ENCODE peak calls at places on chromosomes 11 and 22, in five cellular contexts. G is PC-9, Y is thoracic aorta, D is astrocyte, Q is PC-3. I is an unnamed sample. For H3K36me3, the result is how much of the 10 kb centered on the place peaks cover.

GRCh38 chr22:41560095-41560487 is 719 bp upstream of the CSDC2 start:
- DNase-seq in G (no peak), D (no peak), Y (no peak), Q (no peak), I (no peak)

GRCh38 chr11:29282088-29282487 is 734.7 kb downstream of the KCNA4 start:
- DNase-seq in Y (no peak), Q (peak), D (peak), G (peak), I (peak)

GRCh38 chr11:9099617-9100016 is 8.2 kb upstream of the SCUBE2 start:
- DNase-seq in D (no peak), G (no peak), Q (no peak), Y (no peak), I (no peak)

GRCh38 chr11:2084721-2085120 is 54.5 kb downstream of the IGF2 start:
- DNase-seq in Y (no peak), Q (no peak), D (no peak), G (no peak), I (no peak)

GRCh38 chr11:119335091-119335654 is 846 bp downstream of the RNF26 start:
- DNase-seq in G (no peak), D (no peak), Q (no peak), Y (no peak), I (no peak)

GRCh38 chr11:67303132-67303988 is at the start of gene SSH3:
- DNase-seq in G (peak), Y (no peak), D (peak), Q (peak), I (peak)

GRCh38 chr11:86497310-86497709 is 122.6 kb downstream of the CCDC81 start:
- DNase-seq in Y (no peak), G (peak), D (peak), Q (no peak), I (no peak)

GRCh38 chr11:27475622-27476021 is 3.0 kb upstream of the LGR4 start:
- DNase-seq in Y (no peak), D (no peak), G (no peak), Q (no peak), I (no peak)

GRCh38 chr22:46455453-46455852 is 82.0 kb downstream of the CELSR1 start:
- DNase-seq in G (no peak), Y (no peak), Q (no peak), D (no peak), I (no peak)

GRCh38 chr11:108340958-108341357 is 118.1 kb downstream of the ATM start:
- DNase-seq in Y (no peak), D (no peak), G (peak), Q (peak), I (no peak)

GRCh38 chr11:13440100-13440855 is 22.7 kb downstream of the BTBD10 start:
- DNase-seq in D (peak), Y (no peak), G (no peak), Q (peak), I (peak)

GRCh38 chr11:79026803-79027445 is 413.9 kb downstream of the TENM4 start:
- DNase-seq in Y (no peak), D (peak), Q (no peak), G (no peak), I (no peak)

GRCh38 chr11:43021466-43021865 is 290.3 kb upstream of the API5 start:
- DNase-seq in Y (no peak), G (no peak), D (no peak), Q (peak), I (no peak)

GRCh38 chr22:36689583-36689982 is 14.0 kb downstream of the CACNG2 start:
- DNase-seq in Y (no peak), D (no peak), Q (no peak), G (no peak), I (no peak)

GRCh38 chr11:65014146-65014960 is at the start of gene ARL2:
- DNase-seq in G (peak), D (no peak), Y (no peak), Q (no peak), I (no peak)

GRCh38 chr11:44178381-44178780 is 82.9 kb downstream of the EXT2 start:
- DNase-seq in Y (no peak), Q (no peak), D (peak), G (no peak), I (peak)

GRCh38 chr11:45880772-45881570 is 4.5 kb upstream of the MAPK8IP1 start:
- DNase-seq in G (no peak), Q (no peak), Y (no peak), D (no peak), I (no peak)

GRCh38 chr22:46579751-46580449 is 40.3 kb upstream of the GRAMD4 start:
- DNase-seq in G (no peak), Y (peak), Q (no peak), D (no peak), I (no peak)

GRCh38 chr11:28529540-28530410 is 421.6 kb downstream of the METTL15 start:
- DNase-seq in Y (no peak), G (no peak), D (peak), Q (peak), I (peak)

GRCh38 chr11:123330948-123331347 is 99.1 kb upstream of the GRAMD1B start:
- DNase-seq in Y (no peak), D (no peak), G (no peak), Q (no peak), I (no peak)

GRCh38 chr11:12787847-12788246 is 113.6 kb downstream of the TEAD1 start:
- DNase-seq in Y (no peak), Q (peak), G (peak), D (peak), I (peak)

GRCh38 chr22:46528121-46528610 is 9.3 kb downstream of the CELSR1 start:
- DNase-seq in G (peak), D (peak), Y (no peak), Q (peak), I (peak)

GRCh38 chr11:12811861-12812260 is 137.6 kb downstream of the TEAD1 start:
- DNase-seq in G (no peak), Y (no peak), Q (no peak), D (no peak), I (no peak)

GRCh38 chr11:57049749-57050148 is 61.0 kb downstream of the OR5AK2 start:
- DNase-seq in G (no peak), Y (no peak), Q (no peak), D (no peak), I (no peak)

GRCh38 chr22:38419864-38420172 is 35.2 kb downstream of the KCNJ4 start:
- DNase-seq in Q (no peak), D (no peak), G (no peak), Y (no peak), I (no peak)

GRCh38 chr11:47161134-47161854 is 15.4 kb downstream of the ARFGAP2 start:
- DNase-seq in Q (peak), Y (no peak), G (peak), D (no peak), I (peak)

GRCh38 chr11:7561562-7561961 is 47.8 kb downstream of the PPFIBP2 start:
- DNase-seq in Q (no peak), G (no peak), Y (no peak), D (no peak), I (no peak)

GRCh38 chr22:37906364-37907008 is 389 bp downstream of the MICALL1 start:
- DNase-seq in Y (no peak), G (peak), Q (no peak), D (no peak), I (no peak)

GRCh38 chr11:116867619-116868018 is 30.2 kb upstream of the APOA1 start:
- DNase-seq in G (no peak), Q (no peak), Y (no peak), D (no peak), I (no peak)

GRCh38 chr11:44080951-44081350 is 14.5 kb upstream of the EXT2 start:
- DNase-seq in Q (no peak), D (no peak), G (no peak), Y (no peak), I (peak)

GRCh38 chr11:112734207-112734606 is 227.0 kb upstream of the NCAM1 start:
- DNase-seq in Y (no peak), G (peak), D (peak), Q (peak), I (peak)

GRCh38 chr11:64844330-64845124 is at the start of gene CDC42BPG:
- DNase-seq in D (no peak), Y (no peak), Q (peak), G (peak), I (peak)

GRCh38 chr11:95322546-95322945 is 91.5 kb upstream of the SESN3 start:
- DNase-seq in G (no peak), Y (no peak), Q (no peak), D (peak), I (no peak)

GRCh38 chr11:135074397-135074998 is 662.5 kb upstream of the B3GAT1 start:
- DNase-seq in G (no peak), Y (no peak), Q (peak), D (no peak), I (no peak)

GRCh38 chr11:72475359-72475758 is 41.0 kb upstream of the CLPB start:
- DNase-seq in G (no peak), Q (no peak), Y (no peak), D (no peak), I (no peak)

GRCh38 chr22:39932166-39932565 is 28.0 kb upstream of the TMA7B start:
- DNase-seq in G (no peak), Y (no peak), Q (no peak), D (no peak), I (no peak)

GRCh38 chr22:39932918-39933649 is 27.1 kb upstream of the TMA7B start:
- DNase-seq in Y (no peak), Q (peak), G (peak), D (no peak), I (no peak)

GRCh38 chr22:39935622-39936021 is 24.6 kb upstream of the TMA7B start:
- DNase-seq in G (no peak), Y (no peak), Q (no peak), D (no peak), I (no peak)

GRCh38 chr22:39935116-39935515 is 25.1 kb upstream of the TMA7B start:
- DNase-seq in G (no peak), D (no peak), Y (no peak), Q (no peak), I (no peak)

DNA sequence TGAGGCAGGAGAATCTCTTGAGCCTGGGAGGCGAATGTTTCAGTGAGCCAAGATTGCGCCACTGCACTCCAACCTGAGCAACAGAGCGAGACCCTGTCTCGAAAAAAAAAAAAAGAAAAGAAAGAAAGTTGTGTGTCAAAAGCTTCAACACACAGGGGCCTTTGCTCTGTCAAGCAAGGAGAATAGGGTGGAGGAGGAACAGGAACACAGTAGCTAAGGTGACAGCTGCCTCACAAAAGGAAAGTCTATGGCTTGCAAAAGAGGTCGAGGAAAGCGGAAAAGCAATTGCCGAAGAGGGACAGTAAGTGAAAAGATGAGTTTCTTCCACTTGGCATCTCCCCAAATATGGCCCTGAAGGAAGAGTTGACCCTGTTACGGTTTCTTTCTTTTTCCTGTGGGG is 26.5 kb upstream of the TMA7B start:
- DNase-seq in G (no peak), D (no peak), Y (no peak), Q (no peak), I (no peak)
- H3K27ac ChIP-seq in G (no peak), D (no peak), Y (no peak), Q (no peak), I (no peak)

DNA sequence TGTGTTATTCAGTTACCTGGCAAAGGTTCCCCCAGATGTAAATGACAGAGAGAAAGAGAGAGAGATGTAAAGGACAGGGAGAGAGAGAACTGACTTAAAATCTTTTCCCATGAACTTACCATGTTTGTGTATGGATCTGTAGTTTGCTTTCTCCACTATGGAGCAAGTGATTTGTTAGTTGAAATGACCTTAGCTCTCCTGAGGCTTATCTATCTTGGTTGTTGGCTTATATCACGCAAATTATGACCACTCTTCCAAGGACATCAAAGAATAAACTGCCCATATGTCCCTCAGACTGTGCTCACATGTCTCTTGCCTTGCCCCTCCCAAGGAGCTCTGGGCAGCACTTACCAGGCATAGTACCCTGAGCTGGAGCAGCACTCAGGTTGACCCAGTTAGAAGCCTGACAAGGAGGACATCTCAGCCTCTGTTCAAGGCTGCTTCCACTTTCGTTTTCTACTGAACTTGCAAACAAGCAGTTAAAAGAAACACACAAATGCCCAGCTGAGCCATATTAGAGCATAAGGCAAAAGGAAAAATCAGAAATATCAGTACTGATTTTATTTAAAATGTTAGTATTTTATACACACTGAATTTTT is 95.2 kb upstream of the RCN1 start:
- DNase-seq in Q (peak), Y (no peak), D (no peak), G (no peak), I (no peak)
- H3K4me3 ChIP-seq in Q (no peak), Y (no peak), D (no peak), G (no peak), I (no peak)

DNA sequence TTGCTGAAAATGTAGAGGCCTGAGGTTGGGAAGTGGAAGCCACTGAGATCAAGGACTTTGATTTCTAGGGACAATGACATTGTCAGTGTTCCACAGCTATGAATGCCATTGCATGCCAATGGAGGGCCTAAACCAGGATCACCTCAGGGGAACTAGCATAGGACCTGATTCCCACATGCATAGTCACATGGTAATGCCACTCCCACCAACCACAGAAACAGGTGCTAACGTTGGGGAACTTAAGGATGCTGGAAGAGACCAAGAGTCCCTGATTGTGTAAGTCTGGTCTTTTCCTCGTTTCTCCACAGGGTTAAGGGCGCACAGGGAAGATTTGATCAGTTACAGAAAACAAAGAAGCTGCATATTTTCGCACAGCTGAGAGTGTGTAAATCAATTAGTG is 59.4 kb upstream of the CD44 start:
- DNase-seq in G (no peak), Q (no peak), D (no peak), Y (no peak), I (no peak)
- H3K36me3 ChIP-seq in G (under half), Q (under half), D (under half), Y (under half), I (under half)

DNA sequence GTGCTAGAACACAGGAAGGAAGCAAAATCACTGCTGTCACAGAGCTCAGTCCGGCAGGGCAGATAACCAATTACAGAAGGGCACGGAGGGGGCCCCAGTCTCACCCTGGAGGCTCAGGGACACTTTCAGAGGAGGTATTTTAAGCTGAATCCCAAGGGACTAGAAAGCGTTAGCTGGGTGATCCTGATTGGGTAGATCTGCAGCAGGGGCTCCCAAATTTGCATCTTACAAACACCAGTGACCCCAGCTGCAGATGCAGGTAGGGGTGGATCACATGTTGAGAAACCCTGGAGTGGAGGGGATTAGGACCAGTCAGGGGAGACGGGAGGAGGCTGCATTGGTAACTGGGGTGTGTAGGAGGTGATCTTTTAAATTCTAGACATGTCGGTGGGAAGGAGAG is 91.4 kb downstream of the CSNK2A3 start:
- DNase-seq in Y (no peak), G (no peak), D (no peak), Q (no peak), I (no peak)
- H3K27ac ChIP-seq in Y (no peak), G (no peak), D (no peak), Q (no peak), I (no peak)

GRCh38 chr11:5818245-5818865 is 9.6 kb downstream of the OR52N2 start:
- DNase-seq in Q (no peak), Y (no peak), G (no peak), D (no peak), I (no peak)
- H3K4me3 ChIP-seq in Q (no peak), Y (peak), G (no peak), D (no peak), I (no peak)

GRCh38 chr11:34132261-34132965 is 27.0 kb downstream of the NAT10 start:
- DNase-seq in G (no peak), D (no peak), Y (no peak), Q (no peak), I (no peak)

GRCh38 chr11:34124885-34125668 is 19.6 kb downstream of the NAT10 start:
- DNase-seq in Y (no peak), G (no peak), Q (no peak), D (no peak), I (no peak)

GRCh38 chr11:34128824-34129223 is 23.4 kb downstream of the NAT10 start:
- DNase-seq in G (no peak), Q (no peak), Y (no peak), D (no peak), I (no peak)

DNA sequence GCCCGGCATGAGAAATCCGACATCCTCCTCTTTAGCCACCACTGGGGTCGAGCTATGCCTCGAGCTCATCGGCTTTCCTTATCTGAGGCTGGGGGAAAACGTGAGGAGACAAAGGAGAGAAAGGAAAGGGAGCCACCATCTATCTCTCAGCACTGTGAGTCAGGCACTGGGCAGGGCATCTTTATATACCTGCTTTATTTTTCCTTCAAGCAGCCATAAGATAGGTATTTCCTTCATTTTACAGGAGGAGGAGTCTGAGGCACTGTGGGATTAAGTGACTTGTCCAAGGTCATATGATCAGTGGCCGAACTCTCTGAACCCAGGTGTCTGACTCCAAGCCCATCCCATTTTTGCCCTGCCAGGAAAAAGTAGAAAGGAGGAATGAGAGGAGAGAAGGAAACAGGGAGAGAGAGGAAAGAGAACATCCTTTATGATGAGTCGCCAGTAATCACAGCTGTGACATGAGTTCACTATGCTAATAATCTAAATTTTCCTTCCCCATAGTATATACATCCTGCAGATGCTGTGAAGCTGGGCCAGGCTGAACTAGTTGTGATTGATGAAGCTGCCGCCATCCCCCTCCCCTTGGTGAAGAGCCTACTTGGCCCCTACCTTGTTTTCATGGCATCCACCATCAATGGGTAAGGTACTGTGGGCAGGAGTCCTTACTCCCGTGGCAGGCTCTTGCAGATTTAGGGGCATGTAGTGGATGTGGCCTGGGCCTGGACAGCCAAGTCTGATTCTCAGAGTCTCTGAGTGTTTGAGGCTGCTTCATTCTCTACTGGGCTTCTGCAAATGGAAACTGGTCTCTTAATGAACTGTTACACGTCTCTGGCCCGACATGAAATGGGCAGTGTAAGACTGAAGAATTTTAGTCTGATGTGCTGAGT is 21.8 kb downstream of the NAT10 start:
- DNase-seq in Y (no peak), G (no peak), D (no peak), Q (peak), I (no peak)
- H3K36me3 ChIP-seq in Y (under half), G (under half), D (half or more), Q (half or more), I (half or more)

GRCh38 chr22:25346859-25347751 is 127.7 kb downstream of the CRYBB2 start:
- DNase-seq in Y (no peak), D (peak), G (no peak), Q (no peak), I (peak)

GRCh38 chr22:25348391-25348790 is 129.0 kb downstream of the CRYBB2 start:
- DNase-seq in Q (no peak), Y (no peak), G (no peak), D (no peak), I (no peak)

GRCh38 chr22:25351631-25352293 is 132.3 kb downstream of the CRYBB2 start:
- DNase-seq in Y (no peak), G (no peak), Q (no peak), D (no peak), I (no peak)

GRCh38 chr22:25350551-25350971 is 131.1 kb downstream of the CRYBB2 start:
- DNase-seq in Q (no peak), D (no peak), G (no peak), Y (no peak), I (peak)

GRCh38 chr22:25347752-25348102 is 128.3 kb downstream of the CRYBB2 start:
- DNase-seq in Q (no peak), G (no peak), D (no peak), Y (no peak), I (no peak)
- H3K27ac ChIP-seq in Q (no peak), G (no peak), D (no peak), Y (no peak), I (no peak)